ENCODE peak calls at places on chromosomes 1 and 21, in five cellular contexts. Y, N, Q, P and E are unnamed samples.

GRCh38 chr1:67162954-67163353 is 3.3 kb upstream of the IL23R start:
- DNase-seq in Q (no peak), N (peak), P (no peak), Y (no peak), E (no peak)

GRCh38 chr1:65791396-65791795 is 1.3 kb upstream of the PDE4B start:
- DNase-seq in Y (no peak), P (no peak), Q (no peak), N (no peak), E (no peak)

GRCh38 chr1:89487972-89488371 is 36.7 kb upstream of the LRRC8B start:
- DNase-seq in N (peak), Q (no peak), P (no peak), Y (no peak), E (no peak)

GRCh38 chr1:225152061-225152460 is 222.6 kb downstream of the DNAH14 start:
- DNase-seq in Y (no peak), Q (no peak), N (no peak), P (no peak), E (no peak)

GRCh38 chr1:159647616-159648015 is 60.0 kb downstream of the APCS start:
- DNase-seq in Y (no peak), Q (no peak), N (no peak), P (no peak), E (no peak)

GRCh38 chr21:16455978-16456377 is 726.2 kb downstream of the USP25 start:
- DNase-seq in Q (peak), P (no peak), Y (no peak), N (no peak), E (no peak)

GRCh38 chr1:209895709-209896108 is 42.3 kb upstream of the SYT14 start:
- DNase-seq in Y (peak), P (no peak), Q (no peak), N (no peak), E (no peak)

GRCh38 chr21:45067462-45068285 is 6.7 kb upstream of the ADARB1 start:
- DNase-seq in Q (no peak), P (no peak), Y (no peak), N (no peak), E (no peak)